ENCODE peak calls at places on chromosomes 1 and 21, in seven cellular contexts. J is testis, B is ovary, C is body of pancreas, U is IMR-90, T is A549, M is HCT116. V is an unnamed sample.

GRCh38 chr1:109625176-109625575 is 5.5 kb downstream of the AMPD2 start:
- DNase-seq in J (no peak), B (no peak), C (no peak), U (no peak), T (no peak), M (no peak), V (no peak)

GRCh38 chr1:155871390-155871789 is 12.0 kb downstream of the SYT11 start:
- DNase-seq in J (peak), B (peak), C (peak), U (peak), T (no peak), M (no peak), V (no peak)

GRCh38 chr1:199747984-199748383 is 279.5 kb upstream of the NR5A2 start:
- DNase-seq in J (no peak), B (no peak), C (no peak), U (no peak), T (no peak), M (no peak), V (no peak)

GRCh38 chr21:42201615-42202161 is 17.3 kb upstream of the ABCG1 start:
- DNase-seq in J (peak), B (no peak), C (peak), U (no peak), T (no peak), M (no peak), V (no peak)

GRCh38 chr1:30871276-30871871 is 37.2 kb downstream of the SDC3 start:
- DNase-seq in J (no peak), B (no peak), C (no peak), U (no peak), T (no peak), M (no peak), V (no peak)

GRCh38 chr1:40020447-40021085 is 20.0 kb upstream of the CAP1 start:
- DNase-seq in J (peak), B (no peak), C (no peak), U (peak), T (no peak), M (no peak), V (no peak)

GRCh38 chr1:156995412-156995811 is 50.1 kb downstream of the ARHGEF11 start:
- DNase-seq in J (no peak), B (no peak), C (no peak), U (no peak), T (no peak), M (no peak), V (no peak)

GRCh38 chr1:186426118-186426517 is 34.8 kb downstream of the PDC start:
- DNase-seq in J (no peak), B (no peak), C (no peak), U (no peak), T (no peak), M (no peak), V (no peak)

DNA sequence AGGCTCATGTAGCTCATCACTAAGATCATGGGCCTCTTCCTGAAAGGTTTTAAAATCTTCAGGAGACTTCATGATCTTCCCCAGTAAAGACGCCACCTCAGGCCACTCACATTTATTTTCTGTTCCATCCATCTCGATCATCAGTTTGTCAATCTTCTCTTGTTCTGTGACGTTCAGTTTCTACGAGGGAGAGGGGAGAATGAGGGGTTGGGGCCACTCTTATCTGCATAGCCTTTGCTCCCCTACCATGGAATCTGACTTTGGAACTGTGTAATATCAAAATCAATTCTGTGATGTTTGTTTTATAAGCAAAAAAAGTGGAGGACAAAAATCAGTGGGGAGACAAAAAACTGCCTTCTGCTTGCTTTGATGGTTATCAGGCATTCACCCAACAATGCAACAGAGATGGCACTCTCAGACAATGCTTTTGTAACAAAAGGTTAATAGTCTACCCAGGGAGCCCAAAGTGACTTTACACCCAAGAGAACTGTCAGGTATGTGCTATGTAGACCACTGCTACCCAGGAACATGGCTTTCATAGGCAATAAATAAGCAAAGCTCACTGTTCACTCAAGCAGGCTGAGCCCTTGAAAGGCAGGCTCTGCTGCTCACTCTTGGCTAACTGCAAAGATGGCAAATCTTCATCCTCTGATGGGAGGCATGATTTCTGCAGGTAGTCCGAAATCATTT is 10.5 kb downstream of the ENO1 start:
- DNase-seq in J (no peak), B (no peak), C (no peak), U (no peak), T (no peak), M (no peak), V (no peak)
- TF ChIP-seq POLR2A in J (no peak), B (no peak), C (no peak), U (peak), T (no peak), M (no peak), V (no peak)

GRCh38 chr1:27032119-27032461 is 19.4 kb upstream of the TENT5B start:
- DNase-seq in J (no peak), B (no peak), C (no peak), U (no peak), T (no peak), M (no peak), V (no peak)

GRCh38 chr1:27027575-27028250 is 15.1 kb upstream of the TENT5B start:
- DNase-seq in J (no peak), B (no peak), C (peak), U (no peak), T (no peak), M (no peak), V (no peak)

GRCh38 chr1:27033059-27033746 is 20.6 kb upstream of the TENT5B start:
- DNase-seq in J (no peak), B (no peak), C (no peak), U (no peak), T (no peak), M (no peak), V (no peak)

GRCh38 chr1:27029517-27029916 is 16.9 kb upstream of the TENT5B start:
- DNase-seq in J (no peak), B (no peak), C (no peak), U (no peak), T (no peak), M (no peak), V (no peak)

GRCh38 chr1:27031235-27032118 is 18.8 kb upstream of the TENT5B start:
- DNase-seq in J (peak), B (peak), C (peak), U (peak), T (no peak), M (peak), V (peak)
- TF ChIP-seq POLR2A in J (no peak), B (no peak), C (peak), U (no peak), T (no peak), M (no peak), V (no peak)

GRCh38 chr1:2547210-2548067 is 8.7 kb upstream of the TNFRSF14 start:
- DNase-seq in J (no peak), B (no peak), C (no peak), U (no peak), T (no peak), M (no peak), V (peak)

GRCh38 chr1:2546515-2547209 is 9.5 kb upstream of the TNFRSF14 start:
- DNase-seq in J (peak), B (no peak), C (peak), U (peak), T (peak), M (peak), V (peak)

GRCh38 chr1:2544875-2545638 is 11.1 kb upstream of the TNFRSF14 start:
- DNase-seq in J (no peak), B (no peak), C (no peak), U (no peak), T (no peak), M (no peak), V (no peak)

GRCh38 chr1:2544093-2544874 is 11.9 kb upstream of the TNFRSF14 start:
- DNase-seq in J (no peak), B (no peak), C (no peak), U (no peak), T (no peak), M (no peak), V (no peak)

GRCh38 chr1:2545754-2546514 is 10.2 kb upstream of the TNFRSF14 start:
- DNase-seq in J (peak), B (no peak), C (peak), U (peak), T (peak), M (peak), V (peak)
- TF ChIP-seq POLR2A in J (no peak), B (no peak), C (no peak), U (no peak), T (peak), M (peak), V (peak)

GRCh38 chr1:83318361-83318760 is 680.6 kb downstream of the TTLL7 start:
- DNase-seq in J (no peak), B (no peak), C (no peak), U (no peak), T (no peak), M (no peak), V (no peak)
- TF ChIP-seq POLR2A in J (no peak), B (no peak), C (no peak), U (no peak), T (no peak), M (no peak), V (no peak)

V was measured in H54.